ENCODE peak calls at places on chromosomes 11 and 22, in eight cellular contexts. One of them, this sample, is unnamed.

GRCh38 chr22:17149073-17149815 is 9.8 kb downstream of the HDHD5 start:
- DNase-seq in WERI-Rb-1: no peak
- DNase-seq in astrocyte of the spinal cord: no peak
- DNase-seq in PC-3: no peak
- DNase-seq in WTC11: no peak
- DNase-seq in right lobe of liver: no peak
- DNase-seq in H9: no peak
- DNase-seq in retinal pigment epithelial cell: no peak
- DNase-seq in this sample: no peak

GRCh38 chr11:56543157-56543556 is at the start of gene OR5M11:
- DNase-seq in WERI-Rb-1: no peak
- DNase-seq in astrocyte of the spinal cord: no peak
- DNase-seq in PC-3: no peak
- DNase-seq in WTC11: no peak
- DNase-seq in right lobe of liver: no peak
- DNase-seq in H9: no peak
- DNase-seq in retinal pigment epithelial cell: no peak
- DNase-seq in this sample: no peak

GRCh38 chr11:15526859-15527450 is 412.2 kb downstream of the INSC start:
- DNase-seq in WERI-Rb-1: no peak
- DNase-seq in astrocyte of the spinal cord: no peak
- DNase-seq in PC-3: no peak
- DNase-seq in WTC11: no peak
- DNase-seq in right lobe of liver: no peak
- DNase-seq in H9: no peak
- DNase-seq in retinal pigment epithelial cell: no peak
- DNase-seq in this sample: no peak

GRCh38 chr11:2142762-2143202 is 3.6 kb upstream of the IGF2 start:
- DNase-seq in WERI-Rb-1: no peak
- DNase-seq in astrocyte of the spinal cord: no peak
- DNase-seq in PC-3: peak
- DNase-seq in WTC11: no peak
- DNase-seq in right lobe of liver: no peak
- DNase-seq in H9: no peak
- DNase-seq in retinal pigment epithelial cell: no peak
- DNase-seq in this sample: peak

GRCh38 chr22:27800250-27801131 is 1.1 kb downstream of the MN1 start:
- DNase-seq in WERI-Rb-1: no peak
- DNase-seq in astrocyte of the spinal cord: peak
- DNase-seq in PC-3: no peak
- DNase-seq in WTC11: peak
- DNase-seq in right lobe of liver: peak
- DNase-seq in H9: no peak
- DNase-seq in retinal pigment epithelial cell: no peak
- DNase-seq in this sample: no peak

GRCh38 chr11:121814962-121815361 is 301.1 kb downstream of the BLID start:
- DNase-seq in WERI-Rb-1: no peak
- DNase-seq in astrocyte of the spinal cord: peak
- DNase-seq in PC-3: peak
- DNase-seq in WTC11: no peak
- DNase-seq in right lobe of liver: no peak
- DNase-seq in H9: no peak
- DNase-seq in retinal pigment epithelial cell: no peak
- DNase-seq in this sample: no peak

GRCh38 chr22:41280065-41280464 is 5.9 kb downstream of the RANGAP1 start:
- DNase-seq in WERI-Rb-1: no peak
- DNase-seq in astrocyte of the spinal cord: no peak
- DNase-seq in PC-3: no peak
- DNase-seq in WTC11: no peak
- DNase-seq in right lobe of liver: no peak
- DNase-seq in H9: no peak
- DNase-seq in retinal pigment epithelial cell: no peak
- DNase-seq in this sample: no peak

GRCh38 chr22:38243007-38243775 is 29.6 kb downstream of the TMEM184B start:
- DNase-seq in WERI-Rb-1: peak
- DNase-seq in astrocyte of the spinal cord: peak
- DNase-seq in PC-3: no peak
- DNase-seq in WTC11: no peak
- DNase-seq in right lobe of liver: no peak
- DNase-seq in H9: no peak
- DNase-seq in retinal pigment epithelial cell: peak
- DNase-seq in this sample: peak

GRCh38 chr22:39017596-39018365 is 3.1 kb upstream of the APOBEC3D start:
- DNase-seq in WERI-Rb-1: no peak
- DNase-seq in astrocyte of the spinal cord: no peak
- DNase-seq in PC-3: no peak
- DNase-seq in WTC11: peak
- DNase-seq in right lobe of liver: no peak
- DNase-seq in H9: peak
- DNase-seq in retinal pigment epithelial cell: no peak
- DNase-seq in this sample: no peak

GRCh38 chr11:129533395-129533794 is 157.7 kb downstream of the BARX2 start:
- DNase-seq in WERI-Rb-1: no peak
- DNase-seq in astrocyte of the spinal cord: no peak
- DNase-seq in PC-3: no peak
- DNase-seq in WTC11: no peak
- DNase-seq in right lobe of liver: no peak
- DNase-seq in H9: no peak
- DNase-seq in retinal pigment epithelial cell: no peak
- DNase-seq in this sample: no peak

GRCh38 chr11:19954899-19955298 is 205.4 kb downstream of the DBX1 start:
- DNase-seq in WERI-Rb-1: no peak
- DNase-seq in astrocyte of the spinal cord: no peak
- DNase-seq in PC-3: peak
- DNase-seq in WTC11: no peak
- DNase-seq in right lobe of liver: peak
- DNase-seq in H9: no peak
- DNase-seq in retinal pigment epithelial cell: no peak
- DNase-seq in this sample: no peak

GRCh38 chr11:63564785-63565350 is 1.7 kb upstream of the PLAAT2 start:
- DNase-seq in WERI-Rb-1: no peak
- DNase-seq in astrocyte of the spinal cord: no peak
- DNase-seq in PC-3: peak
- DNase-seq in WTC11: no peak
- DNase-seq in right lobe of liver: no peak
- DNase-seq in H9: no peak
- DNase-seq in retinal pigment epithelial cell: no peak
- DNase-seq in this sample: no peak

DNA sequence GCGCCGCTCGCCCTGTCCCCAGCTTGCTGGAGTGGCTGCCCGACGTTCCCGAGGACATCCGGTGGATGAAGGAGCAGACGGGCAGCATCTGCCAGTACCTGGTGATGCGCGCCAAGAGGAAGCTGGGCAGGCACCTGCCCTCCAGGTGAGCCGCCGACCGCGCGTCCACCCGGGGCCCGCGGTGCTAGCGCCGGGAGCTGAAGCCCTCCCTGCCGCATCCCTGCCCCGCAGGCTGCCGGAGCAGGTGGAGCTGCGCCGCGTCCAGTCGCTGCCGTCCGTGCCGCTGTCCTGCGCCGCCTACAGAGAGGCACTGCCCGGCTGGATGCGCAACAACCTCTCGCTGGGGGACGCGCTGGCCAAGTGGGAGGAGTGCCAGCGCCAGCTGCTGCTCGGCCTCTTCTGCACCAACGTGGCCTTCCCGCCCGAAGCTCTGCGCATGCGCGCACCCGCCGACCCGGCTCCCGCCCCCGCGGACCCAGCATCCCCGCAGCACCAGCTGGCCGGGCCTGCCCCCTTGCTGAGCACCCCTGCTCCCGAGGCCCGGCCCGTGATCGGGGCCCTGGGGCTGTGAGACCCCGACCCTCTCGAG is 3.3 kb upstream of the CRACR2B start:
- DNase-seq in WERI-Rb-1: peak
- DNase-seq in astrocyte of the spinal cord: no peak
- DNase-seq in PC-3: no peak
- DNase-seq in WTC11: no peak
- DNase-seq in right lobe of liver: no peak
- DNase-seq in H9: no peak
- DNase-seq in retinal pigment epithelial cell: no peak
- DNase-seq in this sample: no peak
- TF ChIP-seq CTCF in WERI-Rb-1: no peak
- TF ChIP-seq CTCF in astrocyte of the spinal cord: no peak
- TF ChIP-seq CTCF in PC-3: no peak
- TF ChIP-seq CTCF in WTC11: no peak
- TF ChIP-seq CTCF in right lobe of liver: no peak
- TF ChIP-seq CTCF in H9: no peak
- TF ChIP-seq CTCF in retinal pigment epithelial cell: no peak
- TF ChIP-seq CTCF in this sample: no peak

GRCh38 chr22:22897036-22897435 is 9.4 kb downstream of the IGLL5 start:
- DNase-seq in WERI-Rb-1: no peak
- DNase-seq in astrocyte of the spinal cord: no peak
- DNase-seq in PC-3: no peak
- DNase-seq in WTC11: no peak
- DNase-seq in right lobe of liver: no peak
- DNase-seq in H9: no peak
- DNase-seq in retinal pigment epithelial cell: no peak
- DNase-seq in this sample: no peak
- TF ChIP-seq CTCF in WERI-Rb-1: no peak
- TF ChIP-seq CTCF in astrocyte of the spinal cord: no peak
- TF ChIP-seq CTCF in PC-3: no peak
- TF ChIP-seq CTCF in WTC11: no peak
- TF ChIP-seq CTCF in right lobe of liver: no peak
- TF ChIP-seq CTCF in H9: no peak
- TF ChIP-seq CTCF in retinal pigment epithelial cell: no peak
- TF ChIP-seq CTCF in this sample: no peak

DNA sequence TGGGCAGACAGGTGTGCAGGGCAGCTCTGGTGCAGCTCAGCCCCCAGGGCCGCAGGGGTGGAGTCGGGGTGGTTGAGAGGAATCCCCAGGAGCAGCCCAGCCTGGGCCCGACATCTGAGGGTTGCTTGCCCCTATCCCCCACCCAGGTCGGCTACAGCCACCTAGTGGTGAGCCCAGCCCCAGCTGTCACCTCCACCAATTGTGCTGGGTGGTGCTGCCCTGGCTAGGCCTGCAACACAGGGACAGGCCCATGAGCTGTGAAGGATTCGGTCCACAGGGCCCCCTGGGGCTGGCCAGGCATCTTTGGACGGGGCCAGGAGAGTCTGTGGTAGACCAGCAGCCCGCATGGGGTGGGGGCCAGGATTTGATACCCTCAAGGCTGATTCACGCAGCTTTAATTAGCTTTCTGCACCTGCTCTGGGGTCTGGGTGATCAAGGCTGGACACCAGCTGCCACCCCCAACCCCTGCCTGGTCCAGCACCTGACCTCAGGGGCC is 29.5 kb downstream of the RTN4R start:
- DNase-seq in WERI-Rb-1: peak
- DNase-seq in astrocyte of the spinal cord: no peak
- DNase-seq in PC-3: peak
- DNase-seq in WTC11: peak
- DNase-seq in right lobe of liver: peak
- DNase-seq in H9: peak
- DNase-seq in retinal pigment epithelial cell: peak
- DNase-seq in this sample: no peak
- TF ChIP-seq CTCF in WERI-Rb-1: peak
- TF ChIP-seq CTCF in astrocyte of the spinal cord: peak
- TF ChIP-seq CTCF in PC-3: peak
- TF ChIP-seq CTCF in WTC11: peak
- TF ChIP-seq CTCF in right lobe of liver: peak
- TF ChIP-seq CTCF in H9: peak
- TF ChIP-seq CTCF in retinal pigment epithelial cell: peak
- TF ChIP-seq CTCF in this sample: peak

GRCh38 chr11:61891331-61892084 is at the start of gene FADS3:
- DNase-seq in WERI-Rb-1: peak
- DNase-seq in astrocyte of the spinal cord: peak
- DNase-seq in PC-3: peak
- DNase-seq in WTC11: peak
- DNase-seq in right lobe of liver: peak
- DNase-seq in H9: peak
- DNase-seq in retinal pigment epithelial cell: no peak
- DNase-seq in this sample: no peak
- TF ChIP-seq CTCF in WERI-Rb-1: no peak
- TF ChIP-seq CTCF in astrocyte of the spinal cord: no peak
- TF ChIP-seq CTCF in PC-3: peak
- TF ChIP-seq CTCF in WTC11: no peak
- TF ChIP-seq CTCF in right lobe of liver: no peak
- TF ChIP-seq CTCF in H9: peak
- TF ChIP-seq CTCF in retinal pigment epithelial cell: no peak
- TF ChIP-seq CTCF in this sample: peak

GRCh38 chr22:45101828-45102227 is 61.9 kb upstream of the NUP50 start:
- DNase-seq in WERI-Rb-1: peak
- DNase-seq in astrocyte of the spinal cord: peak
- DNase-seq in PC-3: peak
- DNase-seq in WTC11: peak
- DNase-seq in right lobe of liver: peak
- DNase-seq in H9: peak
- DNase-seq in retinal pigment epithelial cell: no peak
- DNase-seq in this sample: peak
- TF ChIP-seq CTCF in WERI-Rb-1: peak
- TF ChIP-seq CTCF in astrocyte of the spinal cord: peak
- TF ChIP-seq CTCF in PC-3: peak
- TF ChIP-seq CTCF in WTC11: peak
- TF ChIP-seq CTCF in right lobe of liver: peak
- TF ChIP-seq CTCF in H9: peak
- TF ChIP-seq CTCF in retinal pigment epithelial cell: peak
- TF ChIP-seq CTCF in this sample: peak

GRCh38 chr11:67648140-67648795 is 2.3 kb downstream of the ACY3 start:
- DNase-seq in WERI-Rb-1: peak
- DNase-seq in astrocyte of the spinal cord: no peak
- DNase-seq in PC-3: no peak
- DNase-seq in WTC11: peak
- DNase-seq in right lobe of liver: peak
- DNase-seq in H9: peak
- DNase-seq in retinal pigment epithelial cell: no peak
- DNase-seq in this sample: no peak
- TF ChIP-seq CTCF in WERI-Rb-1: peak
- TF ChIP-seq CTCF in astrocyte of the spinal cord: peak
- TF ChIP-seq CTCF in PC-3: peak
- TF ChIP-seq CTCF in WTC11: no peak
- TF ChIP-seq CTCF in right lobe of liver: no peak
- TF ChIP-seq CTCF in H9: peak
- TF ChIP-seq CTCF in retinal pigment epithelial cell: peak
- TF ChIP-seq CTCF in this sample: peak